ENCODE peak calls at places on chromosomes 1 and 21, in four cellular contexts. One of them, this sample, is unnamed.

GRCh38 chr1:107874221-107874620 is 90.8 kb downstream of the VAV3 start:
- DNase-seq in HepG2: no peak
- DNase-seq in SK-N-SH: no peak
- DNase-seq in K562: no peak
- DNase-seq in this sample: no peak

GRCh38 chr21:43763901-43764523 is 12.1 kb downstream of the CSTB start:
- DNase-seq in HepG2: no peak
- DNase-seq in K562: no peak
- DNase-seq in SK-N-SH: no peak
- DNase-seq in this sample: no peak

GRCh38 chr1:175597969-175598765 is 145.2 kb downstream of the TNR start:
- DNase-seq in HepG2: no peak
- DNase-seq in SK-N-SH: no peak
- DNase-seq in K562: no peak
- DNase-seq in this sample: no peak

GRCh38 chr1:156608981-156609380 is 7.7 kb upstream of the GPATCH4 start:
- DNase-seq in K562: peak
- DNase-seq in SK-N-SH: peak
- DNase-seq in HepG2: no peak
- DNase-seq in this sample: peak

GRCh38 chr1:230056098-230056497 is 10.9 kb upstream of the GALNT2 start:
- DNase-seq in SK-N-SH: no peak
- DNase-seq in HepG2: no peak
- DNase-seq in K562: no peak
- DNase-seq in this sample: no peak

GRCh38 chr1:152190589-152190988 is 31.6 kb upstream of the RPTN start:
- DNase-seq in K562: no peak
- DNase-seq in SK-N-SH: no peak
- DNase-seq in HepG2: no peak
- DNase-seq in this sample: no peak

GRCh38 chr1:53547321-53547720 is 88.1 kb downstream of the DMRTB1 start:
- DNase-seq in HepG2: no peak
- DNase-seq in K562: no peak
- DNase-seq in SK-N-SH: peak
- DNase-seq in this sample: peak

GRCh38 chr1:150160964-150161626 is 11.4 kb downstream of the PLEKHO1 start:
- DNase-seq in K562: no peak
- DNase-seq in SK-N-SH: no peak
- DNase-seq in HepG2: no peak
- DNase-seq in this sample: no peak

GRCh38 chr1:244419004-244419403 is 32.7 kb downstream of the ADSS2 start:
- DNase-seq in K562: no peak
- DNase-seq in SK-N-SH: no peak
- DNase-seq in HepG2: no peak
- DNase-seq in this sample: no peak

GRCh38 chr1:64059556-64059955 is 143.9 kb upstream of the UBE2U start:
- DNase-seq in HepG2: no peak
- DNase-seq in SK-N-SH: no peak
- DNase-seq in K562: no peak
- DNase-seq in this sample: no peak

GRCh38 chr1:70034403-70034802 is 171.0 kb downstream of the LRRC40 start:
- DNase-seq in SK-N-SH: peak
- DNase-seq in HepG2: peak
- DNase-seq in K562: peak
- DNase-seq in this sample: peak

GRCh38 chr1:107964397-107965111 is 426 bp downstream of the VAV3 start:
- DNase-seq in K562: no peak
- DNase-seq in HepG2: no peak
- DNase-seq in SK-N-SH: peak
- DNase-seq in this sample: peak

GRCh38 chr1:77424236-77424635 is 142.4 kb downstream of the AK5 start:
- DNase-seq in K562: no peak
- DNase-seq in SK-N-SH: no peak
- DNase-seq in HepG2: no peak
- DNase-seq in this sample: no peak

GRCh38 chr1:236507022-236507700 is 16.6 kb upstream of the LGALS8 start:
- DNase-seq in SK-N-SH: peak
- DNase-seq in K562: no peak
- DNase-seq in HepG2: peak
- DNase-seq in this sample: no peak

GRCh38 chr1:227799756-227800155 is 15.7 kb upstream of the PRSS38 start:
- DNase-seq in K562: no peak
- DNase-seq in HepG2: no peak
- DNase-seq in SK-N-SH: no peak
- DNase-seq in this sample: no peak

GRCh38 chr1:42315500-42315899 is 19.5 kb downstream of the FOXJ3 start:
- DNase-seq in K562: no peak
- DNase-seq in SK-N-SH: no peak
- DNase-seq in HepG2: peak
- DNase-seq in this sample: no peak

GRCh38 chr1:51749151-51749550 is 129.4 kb downstream of the NRDC start:
- DNase-seq in SK-N-SH: no peak
- DNase-seq in HepG2: no peak
- DNase-seq in K562: no peak
- DNase-seq in this sample: no peak

GRCh38 chr1:235972316-235973090 is 92.4 kb downstream of the NID1 start:
- DNase-seq in K562: no peak
- DNase-seq in HepG2: no peak
- DNase-seq in SK-N-SH: peak
- DNase-seq in this sample: no peak

GRCh38 chr1:43449708-43450069 is 4.0 kb downstream of the HYI start:
- DNase-seq in SK-N-SH: no peak
- DNase-seq in HepG2: no peak
- DNase-seq in K562: no peak
- DNase-seq in this sample: no peak

GRCh38 chr1:185073725-185074124 is 28.4 kb downstream of the RNF2 start:
- DNase-seq in K562: no peak
- DNase-seq in HepG2: no peak
- DNase-seq in SK-N-SH: no peak
- DNase-seq in this sample: no peak

GRCh38 chr1:59994302-59995198 is 68.0 kb upstream of the CYP2J2 start:
- DNase-seq in K562: no peak
- DNase-seq in SK-N-SH: no peak
- DNase-seq in HepG2: no peak
- DNase-seq in this sample: no peak
- TF ChIP-seq FOXJ3 in K562: no peak
- TF ChIP-seq FOXJ3 in SK-N-SH: no peak
- TF ChIP-seq FOXJ3 in HepG2: no peak
- TF ChIP-seq FOXJ3 in this sample: no peak

GRCh38 chr1:92884195-92884594 is 52.4 kb downstream of the RPL5 start:
- DNase-seq in HepG2: no peak
- DNase-seq in SK-N-SH: no peak
- DNase-seq in K562: no peak
- DNase-seq in this sample: no peak

GRCh38 chr1:92883297-92883696 is 51.5 kb downstream of the RPL5 start:
- DNase-seq in HepG2: no peak
- DNase-seq in SK-N-SH: no peak
- DNase-seq in K562: no peak
- DNase-seq in this sample: no peak

GRCh38 chr1:92887465-92887864 is 55.6 kb downstream of the RPL5 start:
- DNase-seq in SK-N-SH: no peak
- DNase-seq in K562: no peak
- DNase-seq in HepG2: no peak
- DNase-seq in this sample: no peak

GRCh38 chr1:92882817-92883216 is 51.0 kb downstream of the RPL5 start:
- DNase-seq in HepG2: no peak
- DNase-seq in K562: no peak
- DNase-seq in SK-N-SH: peak
- DNase-seq in this sample: no peak

DNA sequence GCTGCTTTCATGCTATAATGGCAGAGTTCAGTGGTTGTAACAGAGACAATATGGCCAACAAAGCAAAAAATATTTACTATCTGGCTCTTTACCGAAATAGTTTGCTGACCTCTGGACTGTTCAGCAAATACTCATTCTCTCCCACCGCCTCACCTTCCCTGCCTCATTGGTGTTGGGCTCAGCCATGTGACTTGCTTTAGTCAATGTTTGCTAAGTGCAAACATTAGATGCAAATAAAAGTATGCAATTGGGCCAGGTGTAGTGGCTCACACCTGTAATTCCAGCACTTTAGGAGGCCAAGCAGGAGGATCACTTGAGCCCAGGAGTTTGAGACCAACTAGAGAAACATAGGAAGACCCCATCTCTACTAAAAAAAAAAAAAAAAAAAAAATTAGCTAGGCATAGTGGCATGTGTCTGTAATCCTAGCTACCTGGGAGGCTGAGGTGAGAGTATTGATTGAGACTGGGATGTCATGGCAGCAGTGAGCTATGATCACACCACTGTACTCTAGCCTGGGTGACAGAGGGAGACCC is 55.1 kb downstream of the RPL5 start:
- DNase-seq in K562: no peak
- DNase-seq in SK-N-SH: no peak
- DNase-seq in HepG2: peak
- DNase-seq in this sample: no peak
- TF ChIP-seq FOXJ3 in K562: no peak
- TF ChIP-seq FOXJ3 in SK-N-SH: no peak
- TF ChIP-seq FOXJ3 in HepG2: peak
- TF ChIP-seq FOXJ3 in this sample: no peak

GRCh38 chr1:23177031-23177430 is 8.4 kb upstream of the LUZP1 start:
- DNase-seq in K562: no peak
- DNase-seq in HepG2: no peak
- DNase-seq in SK-N-SH: no peak
- DNase-seq in this sample: no peak

GRCh38 chr1:23178414-23178813 is 9.8 kb upstream of the LUZP1 start:
- DNase-seq in HepG2: no peak
- DNase-seq in K562: no peak
- DNase-seq in SK-N-SH: no peak
- DNase-seq in this sample: no peak

GRCh38 chr1:23177438-23178380 is 9.1 kb upstream of the LUZP1 start:
- DNase-seq in SK-N-SH: peak
- DNase-seq in HepG2: peak
- DNase-seq in K562: peak
- DNase-seq in this sample: peak

GRCh38 chr1:23174383-23175110 is 5.9 kb upstream of the LUZP1 start:
- DNase-seq in HepG2: no peak
- DNase-seq in K562: no peak
- DNase-seq in SK-N-SH: no peak
- DNase-seq in this sample: no peak

DNA sequence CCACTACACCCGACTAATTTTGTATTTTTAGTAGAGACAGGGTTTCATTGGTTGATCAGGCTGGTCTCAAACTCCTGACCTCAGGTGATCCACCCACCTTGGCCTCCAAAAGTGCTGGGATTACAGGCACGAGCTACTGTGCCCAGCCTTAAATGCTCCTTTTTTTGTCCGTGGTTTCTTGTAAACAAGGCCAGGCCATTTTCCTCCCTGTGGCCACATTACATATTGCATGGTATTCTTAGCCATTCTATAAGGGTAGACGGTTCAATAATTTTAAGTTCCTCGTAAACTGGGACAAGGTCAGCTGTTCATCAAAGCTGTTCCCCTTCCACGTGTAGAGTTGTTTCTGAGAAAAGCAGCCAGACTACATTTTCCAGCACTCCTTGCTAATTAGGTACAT is 10.3 kb upstream of the LUZP1 start:
- DNase-seq in K562: peak
- DNase-seq in HepG2: no peak
- DNase-seq in SK-N-SH: peak
- DNase-seq in this sample: no peak
- TF ChIP-seq FOXJ3 in K562: no peak
- TF ChIP-seq FOXJ3 in HepG2: no peak
- TF ChIP-seq FOXJ3 in SK-N-SH: no peak
- TF ChIP-seq FOXJ3 in this sample: no peak

DNA sequence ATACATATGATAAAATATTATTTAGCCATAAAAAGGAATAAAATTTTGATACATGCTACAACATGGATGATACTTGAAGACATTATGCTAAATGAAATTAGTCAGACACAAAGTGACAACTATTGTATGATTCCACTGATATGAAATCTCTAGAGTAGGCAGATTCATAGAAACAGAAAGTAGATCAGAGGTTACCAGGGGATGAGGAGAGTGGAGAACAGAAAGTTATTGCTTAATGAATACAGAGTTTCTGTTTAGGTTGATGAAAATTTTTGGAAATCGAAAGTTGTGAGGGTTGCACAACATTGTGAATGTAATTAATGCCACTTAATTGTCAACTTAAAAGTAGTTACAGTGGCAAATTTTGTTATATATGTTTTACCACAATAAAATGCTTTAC is 315.7 kb upstream of the USP25 start:
- DNase-seq in HepG2: no peak
- DNase-seq in K562: no peak
- DNase-seq in SK-N-SH: no peak
- DNase-seq in this sample: no peak
- TF ChIP-seq FOXJ3 in HepG2: no peak
- TF ChIP-seq FOXJ3 in K562: no peak
- TF ChIP-seq FOXJ3 in SK-N-SH: no peak
- TF ChIP-seq FOXJ3 in this sample: no peak

GRCh38 chr1:8422439-8423133 is 104.7 kb downstream of the SLC45A1 start:
- DNase-seq in SK-N-SH: peak
- DNase-seq in HepG2: no peak
- DNase-seq in K562: peak
- DNase-seq in this sample: no peak
- TF ChIP-seq FOXJ3 in SK-N-SH: no peak
- TF ChIP-seq FOXJ3 in HepG2: no peak
- TF ChIP-seq FOXJ3 in K562: no peak
- TF ChIP-seq FOXJ3 in this sample: no peak

GRCh38 chr1:246580497-246581047 is 14.3 kb downstream of the CNST start:
- DNase-seq in HepG2: no peak
- DNase-seq in SK-N-SH: no peak
- DNase-seq in K562: no peak
- DNase-seq in this sample: no peak

GRCh38 chr1:246587032-246587431 is 20.8 kb downstream of the CNST start:
- DNase-seq in HepG2: no peak
- DNase-seq in SK-N-SH: no peak
- DNase-seq in K562: no peak
- DNase-seq in this sample: no peak

GRCh38 chr1:246582301-246583055 is 16.2 kb downstream of the CNST start:
- DNase-seq in HepG2: peak
- DNase-seq in K562: peak
- DNase-seq in SK-N-SH: no peak
- DNase-seq in this sample: no peak

GRCh38 chr1:246583056-246583440 is 16.8 kb downstream of the CNST start:
- DNase-seq in K562: no peak
- DNase-seq in HepG2: no peak
- DNase-seq in SK-N-SH: no peak
- DNase-seq in this sample: no peak

GRCh38 chr1:246583448-246584185 is 17.4 kb downstream of the CNST start:
- DNase-seq in HepG2: peak
- DNase-seq in SK-N-SH: no peak
- DNase-seq in K562: no peak
- DNase-seq in this sample: no peak
- TF ChIP-seq FOXJ3 in HepG2: peak
- TF ChIP-seq FOXJ3 in SK-N-SH: no peak
- TF ChIP-seq FOXJ3 in K562: no peak
- TF ChIP-seq FOXJ3 in this sample: no peak

GRCh38 chr1:116560704-116561490 is 9.9 kb downstream of the CD58 start:
- DNase-seq in HepG2: no peak
- DNase-seq in SK-N-SH: no peak
- DNase-seq in K562: no peak
- DNase-seq in this sample: no peak

GRCh38 chr1:116556289-116557006 is 14.4 kb downstream of the CD58 start:
- DNase-seq in K562: peak
- DNase-seq in SK-N-SH: no peak
- DNase-seq in HepG2: no peak
- DNase-seq in this sample: no peak

GRCh38 chr1:116557323-116557878 is 13.4 kb downstream of the CD58 start:
- DNase-seq in K562: no peak
- DNase-seq in HepG2: no peak
- DNase-seq in SK-N-SH: no peak
- DNase-seq in this sample: no peak

GRCh38 chr1:116559304-116559761 is 11.5 kb downstream of the CD58 start:
- DNase-seq in HepG2: no peak
- DNase-seq in K562: no peak
- DNase-seq in SK-N-SH: no peak
- DNase-seq in this sample: no peak

GRCh38 chr1:116558140-116558549 is 12.7 kb downstream of the CD58 start:
- DNase-seq in K562: no peak
- DNase-seq in HepG2: no peak
- DNase-seq in SK-N-SH: no peak
- DNase-seq in this sample: no peak
- TF ChIP-seq FOXJ3 in K562: no peak
- TF ChIP-seq FOXJ3 in HepG2: no peak
- TF ChIP-seq FOXJ3 in SK-N-SH: no peak
- TF ChIP-seq FOXJ3 in this sample: no peak

This sample was measured in WTC11.